ENCODE peak calls at places on chromosomes 2 and 18, in five cellular contexts. One of them, this sample, is unnamed.

GRCh38 chr2:79368116-79368630 is 144.7 kb upstream of the CTNNA2 start:
- DNase-seq in heart left ventricle: no peak
- DNase-seq in HCT116: no peak
- DNase-seq in adrenal gland: no peak
- DNase-seq in gastrocnemius medialis: no peak
- DNase-seq in this sample: no peak

GRCh38 chr2:14951569-14952285 is 319.2 kb downstream of the LRATD1 start:
- DNase-seq in heart left ventricle: no peak
- DNase-seq in HCT116: no peak
- DNase-seq in adrenal gland: no peak
- DNase-seq in gastrocnemius medialis: no peak
- DNase-seq in this sample: no peak

GRCh38 chr2:55887906-55888625 is 35.5 kb downstream of the EFEMP1 start:
- DNase-seq in heart left ventricle: no peak
- DNase-seq in HCT116: no peak
- DNase-seq in adrenal gland: no peak
- DNase-seq in gastrocnemius medialis: no peak
- DNase-seq in this sample: no peak

GRCh38 chr2:190996338-190996946 is 17.5 kb downstream of the STAT1 start:
- DNase-seq in heart left ventricle: peak; percentile 27
- DNase-seq in HCT116: no peak
- DNase-seq in adrenal gland: no peak
- DNase-seq in gastrocnemius medialis: no peak
- DNase-seq in this sample: peak; percentile 14

GRCh38 chr2:11577101-11577883 is 43.4 kb downstream of the GREB1 start:
- DNase-seq in heart left ventricle: no peak
- DNase-seq in HCT116: no peak
- DNase-seq in adrenal gland: no peak
- DNase-seq in gastrocnemius medialis: no peak
- DNase-seq in this sample: no peak

GRCh38 chr2:16626497-16626896 is 39.1 kb downstream of the CYRIA start:
- DNase-seq in heart left ventricle: peak; percentile 40
- DNase-seq in HCT116: no peak
- DNase-seq in adrenal gland: peak; percentile 66
- DNase-seq in gastrocnemius medialis: peak; percentile 48
- DNase-seq in this sample: peak; percentile 69

GRCh38 chr18:68733693-68734092 is 18.8 kb upstream of the TMX3 start:
- DNase-seq in heart left ventricle: no peak
- DNase-seq in HCT116: no peak
- DNase-seq in adrenal gland: no peak
- DNase-seq in gastrocnemius medialis: no peak
- DNase-seq in this sample: no peak

GRCh38 chr2:71291398-71291797 is 40.2 kb upstream of the ZNF638 start:
- DNase-seq in heart left ventricle: no peak
- DNase-seq in HCT116: no peak
- DNase-seq in adrenal gland: no peak
- DNase-seq in gastrocnemius medialis: no peak
- DNase-seq in this sample: no peak

GRCh38 chr2:36358317-36358659 is 2.7 kb downstream of the CRIM1 start:
- DNase-seq in heart left ventricle: no peak
- DNase-seq in HCT116: no peak
- DNase-seq in adrenal gland: no peak
- DNase-seq in gastrocnemius medialis: no peak
- DNase-seq in this sample: no peak

GRCh38 chr18:53790817-53791216 is 433.7 kb downstream of the MBD2 start:
- DNase-seq in heart left ventricle: no peak
- DNase-seq in HCT116: no peak
- DNase-seq in adrenal gland: no peak
- DNase-seq in gastrocnemius medialis: no peak
- DNase-seq in this sample: no peak

GRCh38 chr2:144330951-144331651 is 188.8 kb downstream of the ZEB2 start:
- DNase-seq in heart left ventricle: no peak
- DNase-seq in HCT116: no peak
- DNase-seq in adrenal gland: no peak
- DNase-seq in gastrocnemius medialis: no peak
- DNase-seq in this sample: no peak

DNA sequence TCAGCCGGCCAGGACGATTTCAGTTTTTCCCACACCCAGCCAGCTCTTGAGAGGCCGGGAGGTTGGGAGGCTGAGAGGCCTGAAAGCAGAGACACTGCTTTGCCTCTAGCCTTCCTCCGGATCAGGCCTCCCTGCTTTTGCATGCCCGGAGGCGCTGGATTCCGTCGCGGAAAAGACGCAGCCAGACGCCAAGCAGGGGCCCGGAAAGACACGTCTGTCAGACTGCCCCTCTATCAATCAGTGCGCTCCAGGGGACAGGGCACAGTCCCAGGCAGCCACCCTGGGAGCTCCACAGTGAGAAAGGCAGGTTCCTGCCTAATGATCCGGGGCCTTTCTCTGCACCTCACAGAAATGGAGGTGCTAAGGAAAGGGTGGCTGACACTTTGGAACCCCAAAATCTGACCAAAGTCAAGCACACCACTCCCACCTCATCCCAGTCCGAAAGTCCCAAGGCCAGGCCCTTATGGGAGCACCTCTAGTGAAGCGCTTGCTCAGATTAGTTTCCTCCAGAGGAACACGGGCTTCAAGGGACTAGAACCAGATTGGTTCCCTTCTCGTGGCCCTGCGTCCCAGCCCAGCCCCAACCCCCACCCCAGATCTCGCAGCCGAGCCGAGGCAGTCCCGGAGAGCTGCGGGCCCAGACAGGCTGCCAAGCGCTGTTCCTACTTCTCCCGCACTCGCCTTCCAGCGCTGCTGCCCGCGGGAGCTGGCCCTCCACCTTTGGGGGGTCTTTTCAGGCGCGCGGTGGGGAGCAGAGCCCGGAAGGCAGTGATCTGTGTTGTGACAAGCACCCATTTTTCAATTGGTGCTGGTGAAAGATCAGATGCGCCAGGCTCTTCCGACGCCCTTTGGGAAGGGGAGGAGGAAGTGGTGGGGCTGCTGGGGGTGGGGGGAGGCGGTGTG is 5.0 kb downstream of the DLX1 start:
- DNase-seq in heart left ventricle: no peak
- DNase-seq in HCT116: no peak
- DNase-seq in adrenal gland: no peak
- DNase-seq in gastrocnemius medialis: no peak
- DNase-seq in this sample: no peak
- H3K4me1 ChIP-seq in heart left ventricle: peaks cover 18% of the 10 kb centered on the region
- H3K4me1 ChIP-seq in HCT116: peaks cover 16% of the 10 kb centered on the region
- H3K4me1 ChIP-seq in adrenal gland: peaks cover 21% of the 10 kb centered on the region
- H3K4me1 ChIP-seq in gastrocnemius medialis: peaks cover 34% of the 10 kb centered on the region
- H3K4me1 ChIP-seq in this sample: peaks cover 30% of the 10 kb centered on the region

DNA sequence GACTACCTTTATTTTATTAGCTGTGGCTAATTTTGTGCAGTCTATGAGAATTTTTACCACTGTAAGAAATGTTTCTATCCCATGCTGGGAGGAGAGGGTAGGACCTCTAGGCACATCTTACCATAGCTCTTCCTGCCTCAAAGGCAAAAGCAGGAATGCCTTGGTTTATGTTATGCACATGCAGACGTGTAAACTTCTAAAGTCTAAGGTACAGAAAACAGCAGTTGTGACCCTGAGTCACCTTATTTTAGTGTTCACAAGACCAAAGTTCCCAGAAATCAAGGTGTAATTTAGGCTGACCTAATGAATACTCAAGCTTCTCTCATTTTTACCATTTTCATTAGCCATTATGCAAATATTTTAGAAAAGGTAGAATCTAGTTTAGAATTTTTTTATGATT is 15.4 kb upstream of the WIPF1 start:
- DNase-seq in heart left ventricle: no peak
- DNase-seq in HCT116: no peak
- DNase-seq in adrenal gland: no peak
- DNase-seq in gastrocnemius medialis: no peak
- DNase-seq in this sample: no peak
- H3K4me1 ChIP-seq in heart left ventricle: peaks cover 27% of the 10 kb centered on the region
- H3K4me1 ChIP-seq in HCT116: no peaks in the 10 kb centered on the region
- H3K4me1 ChIP-seq in adrenal gland: peaks cover 27% of the 10 kb centered on the region
- H3K4me1 ChIP-seq in gastrocnemius medialis: no peaks in the 10 kb centered on the region
- H3K4me1 ChIP-seq in this sample: peaks cover 44% of the 10 kb centered on the region

DNA sequence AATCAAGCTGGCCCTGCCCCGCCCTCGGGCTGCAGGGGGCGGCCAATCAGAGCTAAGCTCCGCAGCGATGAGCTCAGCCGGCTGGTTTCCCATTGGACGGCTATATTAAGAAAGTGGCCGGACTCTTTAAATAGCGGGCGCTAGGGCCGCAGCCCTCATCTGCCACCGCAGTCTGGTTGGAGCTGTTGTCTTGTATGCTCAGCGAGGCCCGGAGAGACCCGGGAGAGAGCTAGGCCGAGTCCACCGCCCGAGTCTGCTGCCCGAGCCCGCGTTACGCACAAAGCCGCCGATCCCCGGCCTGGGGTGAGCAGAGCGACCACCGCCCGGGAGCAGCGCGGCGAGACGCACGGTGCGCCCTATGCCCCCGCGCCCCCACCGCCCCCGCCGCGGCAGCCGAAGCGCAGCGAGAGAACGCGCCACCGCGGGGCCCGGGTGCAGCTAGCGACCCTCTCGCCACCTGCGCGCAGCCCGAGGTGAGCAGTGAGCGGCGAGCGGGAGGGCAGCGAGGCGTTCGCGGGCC is at the start of gene RHOB:
- DNase-seq in heart left ventricle: peak; percentile 98
- DNase-seq in HCT116: peak; percentile 94
- DNase-seq in adrenal gland: peak; percentile 99
- DNase-seq in gastrocnemius medialis: peak; percentile 99
- DNase-seq in this sample: peak; percentile 98
- H3K4me1 ChIP-seq in heart left ventricle: peaks cover 33% of the 10 kb centered on the region
- H3K4me1 ChIP-seq in HCT116: peaks cover 53% of the 10 kb centered on the region
- H3K4me1 ChIP-seq in adrenal gland: peaks cover 40% of the 10 kb centered on the region
- H3K4me1 ChIP-seq in gastrocnemius medialis: peaks cover 19% of the 10 kb centered on the region
- H3K4me1 ChIP-seq in this sample: peaks cover 36% of the 10 kb centered on the region

DNA sequence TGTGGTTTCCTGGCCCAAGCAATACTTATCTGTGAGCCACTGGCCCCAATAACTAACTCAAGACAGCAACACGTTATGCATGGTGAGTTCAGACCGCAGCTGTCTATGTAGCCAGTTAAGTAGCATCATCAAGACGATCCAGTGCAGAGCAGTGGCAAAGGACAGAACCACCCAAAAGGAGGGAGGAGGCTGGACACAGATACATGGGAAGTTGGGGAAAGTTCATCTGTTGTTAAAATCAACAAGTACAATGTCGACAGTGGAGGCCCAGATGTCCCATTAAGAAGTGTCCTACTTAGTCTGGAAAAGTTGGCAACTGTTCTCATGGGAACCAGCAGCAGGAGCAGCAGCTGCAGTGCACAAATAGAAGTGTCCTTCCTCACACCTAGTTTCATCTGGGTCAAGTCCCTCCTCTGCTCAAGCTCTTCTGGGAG is 106.9 kb upstream of the THOC1 start:
- DNase-seq in heart left ventricle: peak; percentile 38
- DNase-seq in HCT116: no peak
- DNase-seq in adrenal gland: no peak
- DNase-seq in gastrocnemius medialis: peak; percentile 64
- DNase-seq in this sample: no peak
- H3K4me1 ChIP-seq in heart left ventricle: peaks cover 23% of the 10 kb centered on the region
- H3K4me1 ChIP-seq in HCT116: no peaks in the 10 kb centered on the region
- H3K4me1 ChIP-seq in adrenal gland: peaks cover 6% of the 10 kb centered on the region
- H3K4me1 ChIP-seq in gastrocnemius medialis: no peaks in the 10 kb centered on the region
- H3K4me1 ChIP-seq in this sample: no peaks in the 10 kb centered on the region

GRCh38 chr2:65231892-65232477 is 4.4 kb downstream of the ACTR2 start:
- DNase-seq in heart left ventricle: no peak
- DNase-seq in HCT116: no peak
- DNase-seq in adrenal gland: no peak
- DNase-seq in gastrocnemius medialis: no peak
- DNase-seq in this sample: no peak

GRCh38 chr2:65228249-65228750 is 669 bp downstream of the ACTR2 start:
- DNase-seq in heart left ventricle: no peak
- DNase-seq in HCT116: no peak
- DNase-seq in adrenal gland: no peak
- DNase-seq in gastrocnemius medialis: no peak
- DNase-seq in this sample: no peak

GRCh38 chr2:65232636-65233035 is 5.0 kb downstream of the ACTR2 start:
- DNase-seq in heart left ventricle: no peak
- DNase-seq in HCT116: no peak
- DNase-seq in adrenal gland: no peak
- DNase-seq in gastrocnemius medialis: no peak
- DNase-seq in this sample: no peak

GRCh38 chr2:65227471-65228248 is at the start of gene ACTR2:
- DNase-seq in heart left ventricle: peak; percentile 98
- DNase-seq in HCT116: peak; percentile 90
- DNase-seq in adrenal gland: peak; percentile 96
- DNase-seq in gastrocnemius medialis: peak; percentile 96
- DNase-seq in this sample: peak; percentile 95

DNA sequence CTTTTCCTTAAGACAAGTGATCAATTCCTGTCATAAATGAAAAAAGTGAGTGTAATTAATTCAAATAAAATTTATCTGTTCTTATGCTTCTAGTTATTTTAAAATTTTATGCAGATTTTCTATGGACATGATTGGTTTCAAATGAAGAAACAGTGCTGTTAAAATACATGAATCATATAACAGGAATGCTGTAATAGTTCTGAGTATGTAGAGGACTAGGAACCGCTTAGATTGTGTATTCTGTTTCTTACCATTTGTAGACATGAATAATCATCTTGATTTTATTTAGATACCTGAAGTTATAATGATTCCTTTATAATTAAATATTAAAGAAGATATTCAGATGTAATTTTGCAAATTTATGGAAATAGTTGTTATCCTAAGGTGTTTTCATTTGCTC is 3.5 kb downstream of the ACTR2 start:
- DNase-seq in heart left ventricle: no peak
- DNase-seq in HCT116: no peak
- DNase-seq in adrenal gland: no peak
- DNase-seq in gastrocnemius medialis: no peak
- DNase-seq in this sample: no peak
- H3K4me1 ChIP-seq in heart left ventricle: peaks cover 47% of the 10 kb centered on the region
- H3K4me1 ChIP-seq in HCT116: peaks cover 25% of the 10 kb centered on the region
- H3K4me1 ChIP-seq in adrenal gland: peaks cover 78% of the 10 kb centered on the region
- H3K4me1 ChIP-seq in gastrocnemius medialis: peaks cover 31% of the 10 kb centered on the region
- H3K4me1 ChIP-seq in this sample: peaks cover 25% of the 10 kb centered on the region

GRCh38 chr2:949894-950626 is 589 bp upstream of the SNTG2 start:
- DNase-seq in heart left ventricle: no peak
- DNase-seq in HCT116: no peak
- DNase-seq in adrenal gland: no peak
- DNase-seq in gastrocnemius medialis: no peak
- DNase-seq in this sample: peak; percentile 36
- H3K4me1 ChIP-seq in heart left ventricle: peaks cover 14% of the 10 kb centered on the region
- H3K4me1 ChIP-seq in HCT116: no peaks in the 10 kb centered on the region
- H3K4me1 ChIP-seq in adrenal gland: peaks cover 10% of the 10 kb centered on the region
- H3K4me1 ChIP-seq in gastrocnemius medialis: peaks cover 8% of the 10 kb centered on the region
- H3K4me1 ChIP-seq in this sample: peaks cover 5% of the 10 kb centered on the region

DNA sequence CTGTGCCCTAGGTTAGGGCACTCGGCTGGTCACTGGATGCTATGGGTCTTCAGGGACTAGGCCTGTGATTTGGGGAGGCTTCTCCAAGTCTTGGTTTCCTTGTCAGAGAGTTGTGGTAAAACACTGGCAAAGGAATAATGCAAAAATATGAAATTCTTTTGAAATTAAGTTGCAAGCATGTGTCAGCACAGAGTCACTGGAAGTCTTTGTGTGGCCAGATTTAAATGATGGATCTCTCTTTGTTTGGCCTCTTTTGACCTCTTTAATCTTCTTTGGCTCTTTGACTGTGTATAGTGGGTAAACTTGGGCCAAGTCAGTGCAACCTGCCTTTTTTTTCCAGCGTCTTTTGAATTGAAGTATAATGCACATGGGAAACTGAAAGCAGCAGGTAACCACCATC is 12.1 kb downstream of the HK2 start:
- DNase-seq in heart left ventricle: no peak
- DNase-seq in HCT116: no peak
- DNase-seq in adrenal gland: no peak
- DNase-seq in gastrocnemius medialis: no peak
- DNase-seq in this sample: no peak
- H3K4me1 ChIP-seq in heart left ventricle: peaks cover 34% of the 10 kb centered on the region
- H3K4me1 ChIP-seq in HCT116: peaks cover 69% of the 10 kb centered on the region
- H3K4me1 ChIP-seq in adrenal gland: peaks cover 19% of the 10 kb centered on the region
- H3K4me1 ChIP-seq in gastrocnemius medialis: peaks cover 67% of the 10 kb centered on the region
- H3K4me1 ChIP-seq in this sample: peaks cover 50% of the 10 kb centered on the region

This sample was measured in thyroid gland.